ENCODE peak calls at places on chromosomes 11 and 22, in ten cellular contexts. One of them, this sample, is unnamed.

GRCh38 chr22:50157976-50158375 is 12.6 kb upstream of the PANX2 start:
- DNase-seq in endothelial cell: no peak
- DNase-seq in NCI-H1436: no peak
- DNase-seq in stimulated activated CD4-positive, alpha-beta T cell treated with anti-CD3 and anti-CD28 coated beads, Interleukin-15, amount 100 ng/mL, for 1 hour: no peak
- DNase-seq in KBM-7: no peak
- DNase-seq in activated CD8-positive, alpha-beta T cell treated with anti-CD3 and anti-CD28 coated beads, Interleukin-2, amount 10 ng/mL, durations not matched to agents 7 days and 5 days: no peak
- DNase-seq in activated CD4-positive, alpha-beta T cell treated with anti-CD3 and anti-CD28 coated beads, Interleukin-2, amount 50 U/mL, for 24 hours: no peak
- DNase-seq in EL: no peak
- DNase-seq in psoas muscle: no peak
- DNase-seq in NCI-H1694: no peak
- DNase-seq in this sample: peak

GRCh38 chr11:10899542-10899830 is 41.6 kb upstream of the ZBED5 start:
- DNase-seq in endothelial cell: no peak
- DNase-seq in NCI-H1436: no peak
- DNase-seq in stimulated activated CD4-positive, alpha-beta T cell treated with anti-CD3 and anti-CD28 coated beads, Interleukin-15, amount 100 ng/mL, for 1 hour: no peak
- DNase-seq in KBM-7: no peak
- DNase-seq in activated CD8-positive, alpha-beta T cell treated with anti-CD3 and anti-CD28 coated beads, Interleukin-2, amount 10 ng/mL, durations not matched to agents 7 days and 5 days: no peak
- DNase-seq in activated CD4-positive, alpha-beta T cell treated with anti-CD3 and anti-CD28 coated beads, Interleukin-2, amount 50 U/mL, for 24 hours: no peak
- DNase-seq in EL: no peak
- DNase-seq in psoas muscle: peak
- DNase-seq in NCI-H1694: no peak
- DNase-seq in this sample: peak

GRCh38 chr11:13891911-13892310 is 70.6 kb upstream of the SPON1 start:
- DNase-seq in endothelial cell: no peak
- DNase-seq in NCI-H1436: no peak
- DNase-seq in stimulated activated CD4-positive, alpha-beta T cell treated with anti-CD3 and anti-CD28 coated beads, Interleukin-15, amount 100 ng/mL, for 1 hour: no peak
- DNase-seq in KBM-7: no peak
- DNase-seq in activated CD8-positive, alpha-beta T cell treated with anti-CD3 and anti-CD28 coated beads, Interleukin-2, amount 10 ng/mL, durations not matched to agents 7 days and 5 days: no peak
- DNase-seq in activated CD4-positive, alpha-beta T cell treated with anti-CD3 and anti-CD28 coated beads, Interleukin-2, amount 50 U/mL, for 24 hours: no peak
- DNase-seq in EL: no peak
- DNase-seq in psoas muscle: no peak
- DNase-seq in NCI-H1694: peak
- DNase-seq in this sample: no peak

GRCh38 chr11:123173040-123173855 is 21.8 kb downstream of the CLMP start:
- DNase-seq in endothelial cell: no peak
- DNase-seq in NCI-H1436: no peak
- DNase-seq in stimulated activated CD4-positive, alpha-beta T cell treated with anti-CD3 and anti-CD28 coated beads, Interleukin-15, amount 100 ng/mL, for 1 hour: no peak
- DNase-seq in KBM-7: no peak
- DNase-seq in activated CD8-positive, alpha-beta T cell treated with anti-CD3 and anti-CD28 coated beads, Interleukin-2, amount 10 ng/mL, durations not matched to agents 7 days and 5 days: no peak
- DNase-seq in activated CD4-positive, alpha-beta T cell treated with anti-CD3 and anti-CD28 coated beads, Interleukin-2, amount 50 U/mL, for 24 hours: no peak
- DNase-seq in EL: peak
- DNase-seq in psoas muscle: no peak
- DNase-seq in NCI-H1694: no peak
- DNase-seq in this sample: no peak

GRCh38 chr22:17808688-17809403 is 34.6 kb upstream of the BID start:
- DNase-seq in endothelial cell: no peak
- DNase-seq in NCI-H1436: peak
- DNase-seq in stimulated activated CD4-positive, alpha-beta T cell treated with anti-CD3 and anti-CD28 coated beads, Interleukin-15, amount 100 ng/mL, for 1 hour: no peak
- DNase-seq in KBM-7: no peak
- DNase-seq in activated CD8-positive, alpha-beta T cell treated with anti-CD3 and anti-CD28 coated beads, Interleukin-2, amount 10 ng/mL, durations not matched to agents 7 days and 5 days: no peak
- DNase-seq in activated CD4-positive, alpha-beta T cell treated with anti-CD3 and anti-CD28 coated beads, Interleukin-2, amount 50 U/mL, for 24 hours: no peak
- DNase-seq in EL: no peak
- DNase-seq in psoas muscle: no peak
- DNase-seq in NCI-H1694: no peak
- DNase-seq in this sample: no peak

GRCh38 chr11:125088576-125089455 is 22.6 kb downstream of the TMEM218 start:
- DNase-seq in endothelial cell: no peak
- DNase-seq in NCI-H1436: no peak
- DNase-seq in stimulated activated CD4-positive, alpha-beta T cell treated with anti-CD3 and anti-CD28 coated beads, Interleukin-15, amount 100 ng/mL, for 1 hour: no peak
- DNase-seq in KBM-7: no peak
- DNase-seq in activated CD8-positive, alpha-beta T cell treated with anti-CD3 and anti-CD28 coated beads, Interleukin-2, amount 10 ng/mL, durations not matched to agents 7 days and 5 days: no peak
- DNase-seq in activated CD4-positive, alpha-beta T cell treated with anti-CD3 and anti-CD28 coated beads, Interleukin-2, amount 50 U/mL, for 24 hours: no peak
- DNase-seq in EL: no peak
- DNase-seq in psoas muscle: no peak
- DNase-seq in NCI-H1694: no peak
- DNase-seq in this sample: no peak

GRCh38 chr22:37384691-37385090 is 42.6 kb downstream of the ELFN2 start:
- DNase-seq in endothelial cell: no peak
- DNase-seq in NCI-H1436: no peak
- DNase-seq in stimulated activated CD4-positive, alpha-beta T cell treated with anti-CD3 and anti-CD28 coated beads, Interleukin-15, amount 100 ng/mL, for 1 hour: no peak
- DNase-seq in KBM-7: no peak
- DNase-seq in activated CD8-positive, alpha-beta T cell treated with anti-CD3 and anti-CD28 coated beads, Interleukin-2, amount 10 ng/mL, durations not matched to agents 7 days and 5 days: no peak
- DNase-seq in activated CD4-positive, alpha-beta T cell treated with anti-CD3 and anti-CD28 coated beads, Interleukin-2, amount 50 U/mL, for 24 hours: no peak
- DNase-seq in EL: no peak
- DNase-seq in psoas muscle: no peak
- DNase-seq in NCI-H1694: no peak
- DNase-seq in this sample: no peak

GRCh38 chr11:64385953-64386704 is 27.2 kb downstream of the RPS6KA4 start:
- DNase-seq in endothelial cell: no peak
- DNase-seq in NCI-H1436: no peak
- DNase-seq in stimulated activated CD4-positive, alpha-beta T cell treated with anti-CD3 and anti-CD28 coated beads, Interleukin-15, amount 100 ng/mL, for 1 hour: no peak
- DNase-seq in KBM-7: peak
- DNase-seq in activated CD8-positive, alpha-beta T cell treated with anti-CD3 and anti-CD28 coated beads, Interleukin-2, amount 10 ng/mL, durations not matched to agents 7 days and 5 days: peak
- DNase-seq in activated CD4-positive, alpha-beta T cell treated with anti-CD3 and anti-CD28 coated beads, Interleukin-2, amount 50 U/mL, for 24 hours: no peak
- DNase-seq in EL: peak
- DNase-seq in psoas muscle: no peak
- DNase-seq in NCI-H1694: no peak
- DNase-seq in this sample: no peak

GRCh38 chr11:44804449-44805151 is 77.8 kb downstream of the TSPAN18 start:
- DNase-seq in endothelial cell: no peak
- DNase-seq in NCI-H1436: no peak
- DNase-seq in stimulated activated CD4-positive, alpha-beta T cell treated with anti-CD3 and anti-CD28 coated beads, Interleukin-15, amount 100 ng/mL, for 1 hour: no peak
- DNase-seq in KBM-7: no peak
- DNase-seq in activated CD8-positive, alpha-beta T cell treated with anti-CD3 and anti-CD28 coated beads, Interleukin-2, amount 10 ng/mL, durations not matched to agents 7 days and 5 days: no peak
- DNase-seq in activated CD4-positive, alpha-beta T cell treated with anti-CD3 and anti-CD28 coated beads, Interleukin-2, amount 50 U/mL, for 24 hours: no peak
- DNase-seq in EL: no peak
- DNase-seq in psoas muscle: no peak
- DNase-seq in NCI-H1694: no peak
- DNase-seq in this sample: no peak

GRCh38 chr11:65894034-65894591 is 3.6 kb downstream of the CCDC85B start:
- DNase-seq in endothelial cell: no peak
- DNase-seq in NCI-H1436: no peak
- DNase-seq in stimulated activated CD4-positive, alpha-beta T cell treated with anti-CD3 and anti-CD28 coated beads, Interleukin-15, amount 100 ng/mL, for 1 hour: no peak
- DNase-seq in KBM-7: peak
- DNase-seq in activated CD8-positive, alpha-beta T cell treated with anti-CD3 and anti-CD28 coated beads, Interleukin-2, amount 10 ng/mL, durations not matched to agents 7 days and 5 days: peak
- DNase-seq in activated CD4-positive, alpha-beta T cell treated with anti-CD3 and anti-CD28 coated beads, Interleukin-2, amount 50 U/mL, for 24 hours: no peak
- DNase-seq in EL: peak
- DNase-seq in psoas muscle: no peak
- DNase-seq in NCI-H1694: no peak
- DNase-seq in this sample: peak

GRCh38 chr11:130179396-130180306 is 20.1 kb downstream of the ST14 start:
- DNase-seq in endothelial cell: no peak
- DNase-seq in NCI-H1436: no peak
- DNase-seq in stimulated activated CD4-positive, alpha-beta T cell treated with anti-CD3 and anti-CD28 coated beads, Interleukin-15, amount 100 ng/mL, for 1 hour: no peak
- DNase-seq in KBM-7: no peak
- DNase-seq in activated CD8-positive, alpha-beta T cell treated with anti-CD3 and anti-CD28 coated beads, Interleukin-2, amount 10 ng/mL, durations not matched to agents 7 days and 5 days: no peak
- DNase-seq in activated CD4-positive, alpha-beta T cell treated with anti-CD3 and anti-CD28 coated beads, Interleukin-2, amount 50 U/mL, for 24 hours: no peak
- DNase-seq in EL: no peak
- DNase-seq in psoas muscle: no peak
- DNase-seq in NCI-H1694: no peak
- DNase-seq in this sample: peak

GRCh38 chr11:93537767-93538261 is 5.4 kb downstream of the SMCO4 start:
- DNase-seq in endothelial cell: no peak
- DNase-seq in NCI-H1436: no peak
- DNase-seq in stimulated activated CD4-positive, alpha-beta T cell treated with anti-CD3 and anti-CD28 coated beads, Interleukin-15, amount 100 ng/mL, for 1 hour: no peak
- DNase-seq in KBM-7: peak
- DNase-seq in activated CD8-positive, alpha-beta T cell treated with anti-CD3 and anti-CD28 coated beads, Interleukin-2, amount 10 ng/mL, durations not matched to agents 7 days and 5 days: no peak
- DNase-seq in activated CD4-positive, alpha-beta T cell treated with anti-CD3 and anti-CD28 coated beads, Interleukin-2, amount 50 U/mL, for 24 hours: no peak
- DNase-seq in EL: no peak
- DNase-seq in psoas muscle: peak
- DNase-seq in NCI-H1694: no peak
- DNase-seq in this sample: no peak

GRCh38 chr22:42425989-42426355 is 6.2 kb downstream of the NFAM1 start:
- DNase-seq in endothelial cell: no peak
- DNase-seq in NCI-H1436: no peak
- DNase-seq in stimulated activated CD4-positive, alpha-beta T cell treated with anti-CD3 and anti-CD28 coated beads, Interleukin-15, amount 100 ng/mL, for 1 hour: no peak
- DNase-seq in KBM-7: no peak
- DNase-seq in activated CD8-positive, alpha-beta T cell treated with anti-CD3 and anti-CD28 coated beads, Interleukin-2, amount 10 ng/mL, durations not matched to agents 7 days and 5 days: no peak
- DNase-seq in activated CD4-positive, alpha-beta T cell treated with anti-CD3 and anti-CD28 coated beads, Interleukin-2, amount 50 U/mL, for 24 hours: no peak
- DNase-seq in EL: no peak
- DNase-seq in psoas muscle: no peak
- DNase-seq in NCI-H1694: no peak
- DNase-seq in this sample: no peak

GRCh38 chr11:10809373-10810199 is 860 bp upstream of the EIF4G2 start:
- DNase-seq in endothelial cell: peak
- DNase-seq in NCI-H1436: peak
- DNase-seq in stimulated activated CD4-positive, alpha-beta T cell treated with anti-CD3 and anti-CD28 coated beads, Interleukin-15, amount 100 ng/mL, for 1 hour: no peak
- DNase-seq in KBM-7: no peak
- DNase-seq in activated CD8-positive, alpha-beta T cell treated with anti-CD3 and anti-CD28 coated beads, Interleukin-2, amount 10 ng/mL, durations not matched to agents 7 days and 5 days: peak
- DNase-seq in activated CD4-positive, alpha-beta T cell treated with anti-CD3 and anti-CD28 coated beads, Interleukin-2, amount 50 U/mL, for 24 hours: no peak
- DNase-seq in EL: peak
- DNase-seq in psoas muscle: no peak
- DNase-seq in NCI-H1694: peak
- DNase-seq in this sample: peak

This sample was measured in left colon.